ENCODE peak calls at places on chromosome 19, in ten cellular contexts. U, E, B, N, W, T, F, Y, M and I are unnamed samples.

GRCh38 chr19:19170053-19170945 is at the start of gene MEF2B:
- DNase-seq in U (peak; percentile 40), E (peak; percentile 77), B (peak; percentile 80), N (peak; percentile 44), W (peak; percentile 45), T (peak; percentile 93), F (peak; percentile 82), Y (peak; percentile 64), M (no peak), I (peak; percentile 35)

GRCh38 chr19:18468930-18469244 is 31.0 kb upstream of the ISYNA1 start:
- DNase-seq in U (no peak), E (no peak), B (no peak), N (no peak), W (no peak), T (no peak), F (no peak), Y (no peak), M (no peak), I (no peak)

GRCh38 chr19:34713262-34713637 is 20.8 kb upstream of the ZNF181 start:
- DNase-seq in U (no peak), E (no peak), B (no peak), N (no peak), W (no peak), T (no peak), F (no peak), Y (no peak), M (no peak), I (no peak)

GRCh38 chr19:58003153-58003828 is 671 bp upstream of the ZNF606 start:
- DNase-seq in U (peak; percentile 28), E (no peak), B (no peak), N (no peak), W (no peak), T (peak; percentile 42), F (no peak), Y (no peak), M (no peak), I (peak; percentile 35)

GRCh38 chr19:17522988-17523872 is 11.8 kb downstream of the PGLS start:
- DNase-seq in U (no peak), E (peak; percentile 57), B (peak; percentile 56), N (no peak), W (peak; percentile 55), T (no peak), F (peak; percentile 41), Y (no peak), M (no peak), I (no peak)

GRCh38 chr19:37007587-37008220 is 70.5 kb upstream of the ZNF420 start:
- DNase-seq in U (peak; percentile 67), E (peak; percentile 80), B (peak; percentile 41), N (peak; percentile 61), W (no peak), T (no peak), F (peak; percentile 62), Y (peak; percentile 33), M (no peak), I (no peak)

GRCh38 chr19:5990289-5990797 is 12.4 kb upstream of the RANBP3 start:
- DNase-seq in U (peak; percentile 38), E (no peak), B (no peak), N (no peak), W (no peak), T (no peak), F (no peak), Y (no peak), M (no peak), I (no peak)

GRCh38 chr19:15701757-15702589 is 25.9 kb upstream of the OR10H2 start:
- DNase-seq in U (no peak), E (no peak), B (peak; percentile 67), N (no peak), W (no peak), T (no peak), F (no peak), Y (no peak), M (peak; percentile 17), I (no peak)

GRCh38 chr19:56639217-56639616 is 3.7 kb upstream of the SMIM17 start:
- DNase-seq in U (peak; percentile 19), E (no peak), B (no peak), N (peak; percentile 22), W (no peak), T (peak; percentile 46), F (no peak), Y (peak; percentile 5), M (no peak), I (peak; percentile 1)

GRCh38 chr19:45469835-45470146 is 2.0 kb downstream of the FOSB start:
- DNase-seq in U (no peak), E (no peak), B (no peak), N (no peak), W (no peak), T (peak; percentile 95), F (no peak), Y (no peak), M (no peak), I (no peak)

GRCh38 chr19:37869766-37870340 is 36.5 kb downstream of the WDR87 start:
- DNase-seq in U (no peak), E (no peak), B (no peak), N (no peak), W (no peak), T (no peak), F (no peak), Y (no peak), M (no peak), I (no peak)

GRCh38 chr19:41799444-41800000 is 3.1 kb downstream of the CEACAM3 start:
- DNase-seq in U (no peak), E (no peak), B (no peak), N (no peak), W (no peak), T (no peak), F (no peak), Y (no peak), M (no peak), I (no peak)

GRCh38 chr19:38736413-38737280 is 7.6 kb downstream of the CAPN12 start:
- DNase-seq in U (peak; percentile 12), E (no peak), B (peak; percentile 82), N (no peak), W (no peak), T (peak; percentile 76), F (no peak), Y (no peak), M (no peak), I (no peak)

GRCh38 chr19:38264486-38265212 is at the start of gene SPINT2:
- DNase-seq in U (no peak), E (no peak), B (no peak), N (no peak), W (no peak), T (peak; percentile 89), F (no peak), Y (no peak), M (peak; percentile 73), I (no peak)

GRCh38 chr19:38073806-38074685 is 150.0 kb downstream of the DPF1 start:
- DNase-seq in U (no peak), E (no peak), B (no peak), N (no peak), W (no peak), T (peak; percentile 41), F (no peak), Y (no peak), M (no peak), I (no peak)

GRCh38 chr19:55489711-55490477 is 1.7 kb downstream of the SSC5D start:
- DNase-seq in U (no peak), E (no peak), B (no peak), N (no peak), W (no peak), T (no peak), F (no peak), Y (no peak), M (no peak), I (peak; percentile 52)

GRCh38 chr19:43675269-43675879 is 5.4 kb upstream of the PLAUR start:
- DNase-seq in U (peak; percentile 61), E (no peak), B (peak; percentile 91), N (peak; percentile 48), W (no peak), T (no peak), F (no peak), Y (no peak), M (peak; percentile 98), I (peak; percentile 37)

GRCh38 chr19:33953023-33953422 is 156.4 kb downstream of the KCTD15 start:
- DNase-seq in U (no peak), E (no peak), B (no peak), N (no peak), W (no peak), T (peak; percentile 35), F (no peak), Y (no peak), M (no peak), I (no peak)

DNA sequence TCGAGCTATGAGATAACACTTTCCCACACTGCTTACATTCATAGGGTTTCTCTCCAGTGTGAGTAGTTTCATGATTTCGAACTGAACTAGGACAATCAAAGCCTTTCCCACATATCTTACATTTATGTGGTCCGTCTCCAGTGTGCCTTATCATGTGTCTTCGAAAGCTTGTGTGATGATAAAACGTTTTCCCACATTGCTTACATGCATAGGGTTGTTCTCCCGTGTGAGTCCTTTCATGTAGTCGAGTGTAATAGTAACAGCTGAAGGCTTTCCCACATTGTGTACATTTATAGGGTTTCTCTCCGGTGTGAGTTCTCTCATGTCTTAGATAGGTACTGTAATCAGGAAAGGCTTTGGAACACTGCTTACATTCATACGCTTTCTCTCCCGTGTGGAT is 16.3 kb downstream of the ZNF823 start:
- DNase-seq in U (peak; percentile 15), E (no peak), B (no peak), N (no peak), W (no peak), T (no peak), F (no peak), Y (no peak), M (no peak), I (no peak)
- H3K4me3 ChIP-seq in U (no peak overlapping the region), E (no peak overlapping the region), B (no peak overlapping the region), N (no peak overlapping the region), W (no peak overlapping the region), T (no peak overlapping the region), F (no peak overlapping the region), Y (no peak overlapping the region), M (no peak overlapping the region), I (no peak overlapping the region)

GRCh38 chr19:40549007-40549708 is 27.5 kb upstream of the SHKBP1 start:
- DNase-seq in U (peak; percentile 40), E (peak; percentile 50), B (peak; percentile 61), N (peak; percentile 53), W (no peak), T (peak; percentile 91), F (peak; percentile 55), Y (peak; percentile 53), M (peak; percentile 7), I (peak; percentile 27)
- TF ChIP-seq CTCF in U (no peak), E (peak; percentile 56), B (peak; percentile 40), N (peak; percentile 26), W (peak; percentile 12), T (peak; percentile 39), F (peak; percentile 33), Y (peak; percentile 47), M (no peak), I (peak; percentile 49)

DNA sequence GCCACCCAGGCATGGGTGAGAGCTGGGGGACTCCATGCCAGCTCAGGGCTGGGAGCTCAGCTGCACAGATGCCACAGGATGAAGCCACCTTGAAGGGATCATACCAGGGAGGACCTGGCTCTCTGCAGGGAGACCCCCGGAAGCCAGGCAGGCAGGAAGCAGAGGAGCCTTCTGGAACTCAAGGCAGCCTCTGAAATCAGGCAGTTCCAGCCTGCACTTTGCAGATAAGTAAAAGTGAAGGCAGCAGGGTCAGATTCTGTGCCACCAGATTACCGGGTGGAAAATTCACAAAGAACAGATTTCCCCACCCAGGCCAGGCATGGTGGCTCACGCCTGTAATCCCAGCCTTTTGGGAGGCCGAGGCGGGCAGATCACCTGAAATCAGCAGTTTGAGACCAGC is 2.5 kb downstream of the TMEM259 start:
- DNase-seq in U (no peak), E (no peak), B (no peak), N (no peak), W (no peak), T (no peak), F (no peak), Y (no peak), M (no peak), I (no peak)
- H3K4me3 ChIP-seq in U (no peak overlapping the region), E (peak overlapping the region; percentile 89), B (no peak overlapping the region), N (no peak overlapping the region), W (no peak overlapping the region), T (no peak overlapping the region), F (peak overlapping the region; percentile 88), Y (no peak overlapping the region), M (no peak overlapping the region), I (peak overlapping the region; percentile 18)

GRCh38 chr19:53868892-53869804 is 1.5 kb downstream of the MYADM start:
- DNase-seq in U (peak; percentile 83), E (peak; percentile 92), B (peak; percentile 92), N (peak; percentile 91), W (no peak), T (peak; percentile 95), F (peak; percentile 89), Y (peak; percentile 96), M (no peak), I (peak; percentile 85)
- TF ChIP-seq CTCF in U (no peak), E (peak; percentile 59), B (no peak), N (no peak), W (peak; percentile 44), T (peak; percentile 11), F (peak; percentile 23), Y (peak; percentile 29), M (no peak), I (peak; percentile 41)